ENCODE peak calls at places on chromosome 13, in six cellular contexts. T, M, V, I, U and N are unnamed samples.

GRCh38 chr13:110471156-110471832 is 90.2 kb downstream of the RAB20 start:
- DNase-seq in M (no peak), V (no peak), T (no peak), U (no peak), I (no peak), N (no peak)

GRCh38 chr13:44715287-44716224 is 139.4 kb upstream of the TSC22D1 start:
- DNase-seq in T (no peak), U (no peak), I (peak), V (no peak), M (no peak), N (no peak)

GRCh38 chr13:75178436-75178835 is 303.5 kb downstream of the TBC1D4 start:
- DNase-seq in V (no peak), T (no peak), U (peak), I (no peak), M (no peak), N (no peak)

GRCh38 chr13:113291997-113292862 is 4.8 kb upstream of the LAMP1 start:
- DNase-seq in U (no peak), V (no peak), T (peak), M (no peak), I (peak), N (no peak)

GRCh38 chr13:97113231-97114001 is 108.7 kb upstream of the MBNL2 start:
- DNase-seq in V (no peak), M (no peak), T (no peak), I (no peak), U (no peak), N (no peak)

GRCh38 chr13:57682128-57682716 is 50.7 kb downstream of the PCDH17 start:
- DNase-seq in V (no peak), T (no peak), U (no peak), I (no peak), M (no peak), N (no peak)

GRCh38 chr13:97385854-97386253 is 48.1 kb upstream of the RAP2A start:
- DNase-seq in I (no peak), M (no peak), T (no peak), U (peak), V (no peak), N (no peak)

GRCh38 chr13:112069063-112069726 is 2.2 kb downstream of the SOX1 start:
- DNase-seq in U (no peak), I (no peak), V (no peak), M (no peak), T (no peak), N (no peak)

GRCh38 chr13:95896302-95896701 is 156.9 kb downstream of the UGGT2 start:
- DNase-seq in V (no peak), U (peak), M (no peak), I (no peak), T (no peak), N (no peak)

GRCh38 chr13:66660013-66660804 is 569.9 kb downstream of the PCDH9 start:
- DNase-seq in U (peak), V (no peak), M (no peak), I (peak), T (no peak), N (no peak)

GRCh38 chr13:59790626-59791025 is 373.1 kb downstream of the DIAPH3 start:
- DNase-seq in M (no peak), T (no peak), U (no peak), I (peak), V (no peak), N (no peak)

GRCh38 chr13:79781829-79782540 is 301.0 kb downstream of the NDFIP2 start:
- DNase-seq in V (no peak), T (no peak), M (no peak), U (no peak), I (no peak), N (no peak)

GRCh38 chr13:94176576-94176975 is 302.9 kb downstream of the DCT start:
- DNase-seq in V (no peak), I (peak), T (no peak), U (no peak), M (no peak), N (no peak)

GRCh38 chr13:30159446-30159839 is 147.9 kb downstream of the KATNAL1 start:
- DNase-seq in U (peak), I (peak), T (no peak), V (no peak), M (no peak), N (no peak)

GRCh38 chr13:24348385-24348784 is 39.0 kb downstream of the C1QTNF9 start:
- DNase-seq in I (no peak), V (no peak), T (no peak), U (peak), M (peak), N (no peak)

GRCh38 chr13:111005808-111006494 is 91.1 kb upstream of the ANKRD10 start:
- DNase-seq in I (peak), U (no peak), M (no peak), V (no peak), T (no peak), N (no peak)

GRCh38 chr13:59478908-59479307 is 684.8 kb downstream of the DIAPH3 start:
- DNase-seq in T (no peak), U (no peak), I (no peak), V (no peak), M (no peak), N (no peak)

GRCh38 chr13:110134801-110135200 is 172.2 kb downstream of the COL4A1 start:
- DNase-seq in I (no peak), M (no peak), T (no peak), U (no peak), V (no peak), N (no peak)

GRCh38 chr13:37769078-37769477 is 100.5 kb downstream of the TRPC4 start:
- DNase-seq in I (no peak), V (no peak), U (peak), M (no peak), T (no peak), N (no peak)

GRCh38 chr13:111006508-111007031 is 91.7 kb upstream of the ANKRD10 start:
- DNase-seq in V (no peak), T (no peak), M (no peak), U (peak), I (peak), N (no peak)

GRCh38 chr13:31521466-31521865 is 217.9 kb upstream of the RXFP2 start:
- DNase-seq in U (no peak), M (no peak), I (peak), V (no peak), T (no peak), N (no peak)

GRCh38 chr13:74040200-74040599 is 94.0 kb downstream of the KLF12 start:
- DNase-seq in V (no peak), U (peak), T (no peak), I (peak), M (peak), N (peak)

GRCh38 chr13:37074703-37075102 is 15.2 kb upstream of the SUPT20H start:
- DNase-seq in V (no peak), M (no peak), U (peak), T (no peak), I (peak), N (no peak)

GRCh38 chr13:49046002-49046401 is 70.3 kb downstream of the FNDC3A start:
- DNase-seq in V (no peak), U (no peak), T (no peak), I (no peak), M (no peak), N (no peak)

GRCh38 chr13:111187879-111188643 is 73.0 kb downstream of the ARHGEF7 start:
- DNase-seq in T (no peak), U (peak), V (no peak), M (peak), I (peak), N (no peak)

GRCh38 chr13:110902370-110902769 is 12.5 kb downstream of the ANKRD10 start:
- DNase-seq in U (no peak), T (no peak), M (no peak), V (no peak), I (no peak), N (no peak)